ENCODE peak calls at places on chromosomes 12 and 14, in six cellular contexts. One of them, this sample, is unnamed.

GRCh38 chr14:74292061-74292460 is 10.7 kb downstream of the ABCD4 start:
- DNase-seq in T-helper 17 cell: no peak
- DNase-seq in HCEC 1CT: no peak
- DNase-seq in epithelial cell of esophagus: no peak
- DNase-seq in T follicular helper cell: no peak
- DNase-seq in stimulated activated CD4-positive, alpha-beta T cell treated with anti-CD3 and anti-CD28 coated beads, Interleukin-1b, Interleukin-23, amount 100 ng/mL, for 1 hour: no peak
- DNase-seq in this sample: no peak

GRCh38 chr12:31034372-31034771 is 39.3 kb upstream of the DDX11 start:
- DNase-seq in HCEC 1CT: no peak
- DNase-seq in T follicular helper cell: no peak
- DNase-seq in epithelial cell of esophagus: peak
- DNase-seq in stimulated activated CD4-positive, alpha-beta T cell treated with anti-CD3 and anti-CD28 coated beads, Interleukin-1b, Interleukin-23, amount 100 ng/mL, for 1 hour: no peak
- DNase-seq in T-helper 17 cell: no peak
- DNase-seq in this sample: no peak

GRCh38 chr14:61479746-61480502 is 158.5 kb downstream of the PRKCH start:
- DNase-seq in HCEC 1CT: peak
- DNase-seq in T-helper 17 cell: no peak
- DNase-seq in epithelial cell of esophagus: peak
- DNase-seq in stimulated activated CD4-positive, alpha-beta T cell treated with anti-CD3 and anti-CD28 coated beads, Interleukin-1b, Interleukin-23, amount 100 ng/mL, for 1 hour: no peak
- DNase-seq in T follicular helper cell: no peak
- DNase-seq in this sample: no peak

GRCh38 chr12:12508612-12509011 is 54.1 kb downstream of the DUSP16 start:
- DNase-seq in epithelial cell of esophagus: peak
- DNase-seq in stimulated activated CD4-positive, alpha-beta T cell treated with anti-CD3 and anti-CD28 coated beads, Interleukin-1b, Interleukin-23, amount 100 ng/mL, for 1 hour: no peak
- DNase-seq in T follicular helper cell: no peak
- DNase-seq in HCEC 1CT: peak
- DNase-seq in T-helper 17 cell: no peak
- DNase-seq in this sample: no peak

GRCh38 chr12:15854916-15855315 is 27.3 kb upstream of the STRAP start:
- DNase-seq in stimulated activated CD4-positive, alpha-beta T cell treated with anti-CD3 and anti-CD28 coated beads, Interleukin-1b, Interleukin-23, amount 100 ng/mL, for 1 hour: no peak
- DNase-seq in epithelial cell of esophagus: no peak
- DNase-seq in T follicular helper cell: no peak
- DNase-seq in T-helper 17 cell: no peak
- DNase-seq in HCEC 1CT: no peak
- DNase-seq in this sample: no peak

GRCh38 chr12:81758421-81759214 is 532 bp downstream of the PPFIA2 start:
- DNase-seq in stimulated activated CD4-positive, alpha-beta T cell treated with anti-CD3 and anti-CD28 coated beads, Interleukin-1b, Interleukin-23, amount 100 ng/mL, for 1 hour: no peak
- DNase-seq in T follicular helper cell: no peak
- DNase-seq in HCEC 1CT: peak
- DNase-seq in epithelial cell of esophagus: peak
- DNase-seq in T-helper 17 cell: no peak
- DNase-seq in this sample: no peak

GRCh38 chr12:43979450-43979849 is 143.6 kb downstream of the TMEM117 start:
- DNase-seq in epithelial cell of esophagus: no peak
- DNase-seq in stimulated activated CD4-positive, alpha-beta T cell treated with anti-CD3 and anti-CD28 coated beads, Interleukin-1b, Interleukin-23, amount 100 ng/mL, for 1 hour: no peak
- DNase-seq in T follicular helper cell: no peak
- DNase-seq in HCEC 1CT: no peak
- DNase-seq in T-helper 17 cell: no peak
- DNase-seq in this sample: no peak

GRCh38 chr12:53289891-53290290 is 5.5 kb upstream of the PFDN5 start:
- DNase-seq in stimulated activated CD4-positive, alpha-beta T cell treated with anti-CD3 and anti-CD28 coated beads, Interleukin-1b, Interleukin-23, amount 100 ng/mL, for 1 hour: no peak
- DNase-seq in T-helper 17 cell: no peak
- DNase-seq in HCEC 1CT: peak
- DNase-seq in epithelial cell of esophagus: no peak
- DNase-seq in T follicular helper cell: no peak
- DNase-seq in this sample: no peak

GRCh38 chr12:45517360-45517759 is 212.1 kb upstream of the ARID2 start:
- DNase-seq in stimulated activated CD4-positive, alpha-beta T cell treated with anti-CD3 and anti-CD28 coated beads, Interleukin-1b, Interleukin-23, amount 100 ng/mL, for 1 hour: no peak
- DNase-seq in T-helper 17 cell: no peak
- DNase-seq in T follicular helper cell: no peak
- DNase-seq in HCEC 1CT: no peak
- DNase-seq in epithelial cell of esophagus: no peak
- DNase-seq in this sample: no peak

GRCh38 chr12:92304335-92305066 is 158.9 kb upstream of the BTG1 start:
- DNase-seq in epithelial cell of esophagus: no peak
- DNase-seq in stimulated activated CD4-positive, alpha-beta T cell treated with anti-CD3 and anti-CD28 coated beads, Interleukin-1b, Interleukin-23, amount 100 ng/mL, for 1 hour: no peak
- DNase-seq in HCEC 1CT: no peak
- DNase-seq in T follicular helper cell: no peak
- DNase-seq in T-helper 17 cell: no peak
- DNase-seq in this sample: no peak

GRCh38 chr12:85405781-85406522 is 125.9 kb downstream of the ALX1 start:
- DNase-seq in epithelial cell of esophagus: peak
- DNase-seq in T follicular helper cell: no peak
- DNase-seq in stimulated activated CD4-positive, alpha-beta T cell treated with anti-CD3 and anti-CD28 coated beads, Interleukin-1b, Interleukin-23, amount 100 ng/mL, for 1 hour: no peak
- DNase-seq in T-helper 17 cell: no peak
- DNase-seq in HCEC 1CT: peak
- DNase-seq in this sample: no peak

GRCh38 chr14:58807271-58807670 is 169.5 kb downstream of the DACT1 start:
- DNase-seq in HCEC 1CT: no peak
- DNase-seq in T-helper 17 cell: no peak
- DNase-seq in epithelial cell of esophagus: no peak
- DNase-seq in stimulated activated CD4-positive, alpha-beta T cell treated with anti-CD3 and anti-CD28 coated beads, Interleukin-1b, Interleukin-23, amount 100 ng/mL, for 1 hour: no peak
- DNase-seq in T follicular helper cell: no peak
- DNase-seq in this sample: no peak

GRCh38 chr14:61003571-61003970 is 22.5 kb downstream of the SLC38A6 start:
- DNase-seq in HCEC 1CT: peak
- DNase-seq in T-helper 17 cell: no peak
- DNase-seq in epithelial cell of esophagus: peak
- DNase-seq in stimulated activated CD4-positive, alpha-beta T cell treated with anti-CD3 and anti-CD28 coated beads, Interleukin-1b, Interleukin-23, amount 100 ng/mL, for 1 hour: no peak
- DNase-seq in T follicular helper cell: no peak
- DNase-seq in this sample: no peak

GRCh38 chr12:97075583-97076268 is 168.7 kb downstream of the NEDD1 start:
- DNase-seq in T-helper 17 cell: no peak
- DNase-seq in T follicular helper cell: no peak
- DNase-seq in HCEC 1CT: no peak
- DNase-seq in stimulated activated CD4-positive, alpha-beta T cell treated with anti-CD3 and anti-CD28 coated beads, Interleukin-1b, Interleukin-23, amount 100 ng/mL, for 1 hour: no peak
- DNase-seq in epithelial cell of esophagus: peak
- DNase-seq in this sample: no peak

GRCh38 chr12:93573552-93574223 is 1.2 kb downstream of the SOCS2 start:
- DNase-seq in T-helper 17 cell: no peak
- DNase-seq in epithelial cell of esophagus: peak
- DNase-seq in T follicular helper cell: no peak
- DNase-seq in stimulated activated CD4-positive, alpha-beta T cell treated with anti-CD3 and anti-CD28 coated beads, Interleukin-1b, Interleukin-23, amount 100 ng/mL, for 1 hour: no peak
- DNase-seq in HCEC 1CT: peak
- DNase-seq in this sample: no peak

GRCh38 chr12:6766651-6767300 is 613 bp downstream of the PTMS start:
- DNase-seq in stimulated activated CD4-positive, alpha-beta T cell treated with anti-CD3 and anti-CD28 coated beads, Interleukin-1b, Interleukin-23, amount 100 ng/mL, for 1 hour: no peak
- DNase-seq in T follicular helper cell: peak
- DNase-seq in epithelial cell of esophagus: peak
- DNase-seq in T-helper 17 cell: peak
- DNase-seq in HCEC 1CT: peak
- DNase-seq in this sample: peak

This sample was measured in effector CD8-positive, alpha-beta T cell.